ENCODE peak calls at places on chromosomes 1 and 21, in five cellular contexts. H, Y, C, P and A are unnamed samples. For H3K4me1, the result is how much of the 10 kb centered on the place peaks cover.

GRCh38 chr1:180881806-180882509 is 30.7 kb upstream of the KIAA1614 start:
- DNase-seq in H (peak), Y (peak), P (peak), C (peak), A (peak)

GRCh38 chr1:207876129-207876528 is 34.8 kb downstream of the CD34 start:
- DNase-seq in C (peak), P (no peak), Y (no peak), H (no peak), A (no peak)

GRCh38 chr1:43057567-43057966 is 98.9 kb upstream of the SLC2A1 start:
- DNase-seq in H (no peak), C (no peak), Y (no peak), P (no peak), A (no peak)

GRCh38 chr1:88746916-88747315 is 62.8 kb downstream of the PKN2 start:
- DNase-seq in P (no peak), Y (no peak), C (no peak), H (no peak), A (no peak)

GRCh38 chr1:83026745-83027144 is 972.2 kb downstream of the TTLL7 start:
- DNase-seq in Y (peak), C (no peak), H (no peak), P (no peak), A (no peak)

GRCh38 chr21:35395728-35396127 is 346.6 kb upstream of the RUNX1 start:
- DNase-seq in H (no peak), Y (peak), P (no peak), C (no peak), A (no peak)

GRCh38 chr1:222043444-222044292 is 301.8 kb upstream of the DUSP10 start:
- DNase-seq in P (no peak), H (no peak), C (peak), Y (peak), A (peak)

GRCh38 chr1:41689596-41689995 is 205.1 kb upstream of the EDN2 start:
- DNase-seq in C (no peak), Y (no peak), P (no peak), H (no peak), A (no peak)

GRCh38 chr1:109821831-109822745 is 58.4 kb upstream of the EPS8L3 start:
- DNase-seq in C (no peak), H (no peak), P (no peak), Y (peak), A (no peak)

GRCh38 chr1:155007253-155007828 is 4.7 kb downstream of the ZBTB7B start:
- DNase-seq in H (no peak), Y (no peak), C (no peak), P (no peak), A (no peak)

GRCh38 chr1:220565670-220566069 is 37.7 kb downstream of the MARK1 start:
- DNase-seq in Y (no peak), H (no peak), P (no peak), C (no peak), A (no peak)

GRCh38 chr1:22118291-22118992 is 24.5 kb downstream of the WNT4 start:
- DNase-seq in Y (no peak), H (no peak), P (no peak), C (no peak), A (no peak)

GRCh38 chr1:74772945-74773344 is 40.0 kb downstream of the TYW3 start:
- DNase-seq in Y (no peak), P (no peak), H (no peak), C (no peak), A (no peak)

GRCh38 chr21:41634858-41635257 is 126.9 kb upstream of the TMPRSS2 start:
- DNase-seq in P (no peak), Y (peak), C (no peak), H (no peak), A (no peak)

GRCh38 chr1:114319480-114319879 is 165.8 kb upstream of the SYT6 start:
- DNase-seq in P (no peak), C (no peak), H (no peak), Y (peak), A (no peak)

GRCh38 chr21:42002421-42002958 is 7.7 kb downstream of the ZBTB21 start:
- DNase-seq in H (no peak), P (no peak), C (no peak), Y (peak), A (peak)

GRCh38 chr1:226098870-226099832 is 36.6 kb downstream of the H3-3A start:
- DNase-seq in H (no peak), P (peak), Y (no peak), C (no peak), A (no peak)

GRCh38 chr1:167401260-167401873 is 117.0 kb downstream of the CD247 start:
- DNase-seq in H (peak), Y (peak), P (peak), C (peak), A (peak)

GRCh38 chr1:157955860-157956259 is 37.6 kb upstream of the KIRREL1 start:
- DNase-seq in Y (no peak), C (no peak), H (no peak), P (no peak), A (no peak)

GRCh38 chr1:178660484-178660883 is 64.6 kb upstream of the RALGPS2 start:
- DNase-seq in Y (no peak), P (no peak), H (no peak), C (no peak), A (no peak)

GRCh38 chr1:53614231-53615021 is 124.5 kb downstream of the GLIS1 start:
- DNase-seq in Y (no peak), P (no peak), H (no peak), C (no peak), A (no peak)

GRCh38 chr1:166947398-166948043 is 27.8 kb downstream of the ILDR2 start:
- DNase-seq in C (peak), H (no peak), P (no peak), Y (no peak), A (peak)

GRCh38 chr1:183279835-183280234 is 93.8 kb downstream of the LAMC2 start:
- DNase-seq in C (no peak), P (no peak), Y (peak), H (no peak), A (peak)

GRCh38 chr1:183583466-183583865 is 6.8 kb downstream of the NCF2 start:
- DNase-seq in Y (no peak), C (no peak), H (no peak), P (no peak), A (no peak)

GRCh38 chr1:240164742-240165141 is 73.1 kb downstream of the FMN2 start:
- DNase-seq in C (no peak), P (no peak), Y (no peak), H (no peak), A (no peak)

GRCh38 chr1:77218477-77219165 is 609 bp downstream of the PIGK start:
- DNase-seq in C (no peak), Y (peak), P (peak), H (no peak), A (peak)

GRCh38 chr21:38712076-38712475 is 93.7 kb upstream of the ETS2 start:
- DNase-seq in Y (peak), H (peak), P (no peak), C (peak), A (peak)

GRCh38 chr1:182861994-182862393 is 22.8 kb downstream of the DHX9 start:
- DNase-seq in H (no peak), C (no peak), Y (no peak), P (no peak), A (no peak)

GRCh38 chr1:239558992-239559391 is 172.6 kb downstream of the CHRM3 start:
- DNase-seq in Y (peak), C (no peak), H (no peak), P (no peak), A (no peak)

GRCh38 chr1:186155594-186155993 is 219.5 kb downstream of the TPR start:
- DNase-seq in Y (peak), C (peak), P (peak), H (peak), A (peak)

DNA sequence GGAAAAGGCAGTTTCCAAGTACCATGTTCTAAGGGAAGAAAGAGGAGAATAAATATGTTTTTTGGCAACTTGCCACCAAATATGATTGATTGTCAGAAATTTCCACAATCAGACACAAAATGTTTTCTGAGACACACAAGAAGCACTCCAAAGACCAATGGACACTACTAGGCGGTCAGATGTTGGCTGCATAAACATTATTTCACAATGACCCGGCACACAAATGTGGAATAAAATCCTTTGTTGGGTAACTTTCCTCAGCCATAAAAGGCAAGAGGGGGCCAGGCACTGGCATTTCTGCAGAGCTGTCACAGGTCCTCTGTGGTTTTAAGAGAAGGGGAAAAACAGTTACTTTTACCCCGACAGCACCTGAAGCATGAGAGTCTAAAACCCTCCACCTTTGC is 12.9 kb upstream of the CPLANE2 start:
- DNase-seq in P (no peak), H (no peak), C (no peak), Y (peak), A (peak)
- TF ChIP-seq EZH2phosphoT487 in P (no peak), H (no peak), C (no peak), Y (no peak), A (no peak)

GRCh38 chr1:219352961-219353651 is 179.4 kb downstream of the LYPLAL1 start:
- DNase-seq in Y (no peak), H (no peak), P (no peak), C (no peak), A (no peak)

GRCh38 chr1:219347843-219348475 is 174.3 kb downstream of the LYPLAL1 start:
- DNase-seq in C (no peak), H (no peak), Y (no peak), P (no peak), A (no peak)

GRCh38 chr1:219347376-219347775 is 173.7 kb downstream of the LYPLAL1 start:
- DNase-seq in C (no peak), P (no peak), H (no peak), Y (no peak), A (no peak)

GRCh38 chr1:219350172-219350571 is 176.5 kb downstream of the LYPLAL1 start:
- DNase-seq in P (no peak), Y (no peak), C (no peak), H (no peak), A (no peak)

DNA sequence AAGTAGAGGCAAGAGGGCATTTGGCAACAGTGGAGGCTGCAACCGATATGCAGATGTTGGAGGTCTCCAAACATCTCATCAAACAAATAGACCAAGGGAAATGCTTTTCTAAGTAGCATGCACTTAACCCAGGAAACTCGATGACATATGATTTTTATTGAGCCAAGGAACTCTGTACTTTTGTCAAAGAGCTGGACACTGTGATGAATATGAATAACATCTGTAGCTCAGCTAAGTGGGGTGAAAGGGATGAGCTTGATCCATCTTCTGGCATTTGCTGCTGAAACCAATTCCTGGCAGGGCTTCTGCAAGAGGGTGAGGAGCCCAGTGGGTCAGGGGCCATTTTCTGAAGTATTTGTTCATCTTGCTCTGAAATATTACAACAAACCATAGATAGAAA is 176.9 kb downstream of the LYPLAL1 start:
- DNase-seq in C (no peak), Y (no peak), H (no peak), P (no peak), A (no peak)
- H3K4me1 ChIP-seq in C (under half), Y (under half), H (under half), P (under half), A (under half)

DNA sequence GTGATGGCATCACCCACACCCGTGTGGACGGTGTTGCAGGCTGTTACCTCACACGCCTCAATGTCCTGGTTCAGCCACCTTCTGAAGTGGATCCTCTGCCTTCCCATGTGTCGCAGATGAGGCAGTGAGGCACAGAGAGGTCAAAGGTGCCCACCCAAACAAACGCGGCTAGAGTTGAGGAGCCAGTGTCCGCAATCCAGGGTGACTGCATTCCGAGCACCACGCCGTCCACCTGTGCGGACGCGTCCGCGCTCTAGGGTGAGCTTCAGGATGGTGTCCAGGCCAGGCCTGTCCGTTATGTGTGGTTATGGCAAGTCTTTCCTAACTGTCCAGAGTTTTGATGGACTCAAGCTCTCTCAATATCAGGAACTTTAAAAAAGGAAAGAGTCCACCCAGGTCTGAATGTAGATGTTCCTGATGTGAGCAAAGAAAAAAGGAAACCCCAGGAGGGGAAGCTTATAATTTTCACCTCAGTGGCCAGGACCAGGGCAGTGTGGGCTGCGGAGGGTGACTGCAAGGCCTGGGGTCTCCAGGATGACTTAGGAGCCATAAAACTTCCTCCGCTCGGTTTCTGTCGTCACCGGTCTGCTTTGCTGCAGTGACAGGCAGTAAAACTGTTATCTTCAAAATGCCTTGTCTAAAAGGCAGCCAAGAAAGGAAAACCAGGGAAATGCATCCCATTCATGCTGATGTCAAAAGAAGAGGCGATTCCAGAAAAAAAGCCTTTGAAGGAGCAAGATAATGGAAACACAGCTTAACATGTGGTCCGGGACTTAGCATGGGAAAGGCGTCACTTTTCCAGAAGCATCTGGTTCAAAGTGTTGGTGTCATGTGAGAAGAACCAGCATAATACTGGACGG is 41.8 kb downstream of the COL6A1 start:
- DNase-seq in P (no peak), H (no peak), Y (no peak), C (no peak), A (peak)
- TF ChIP-seq CTCF in P (no peak), H (no peak), Y (no peak), C (no peak), A (no peak)

GRCh38 chr1:10912441-10912840 is 100.0 kb upstream of the TARDBP start:
- DNase-seq in H (no peak), Y (no peak), C (no peak), P (no peak), A (no peak)
- TF ChIP-seq EZH2phosphoT487 in H (no peak), Y (no peak), C (no peak), P (no peak), A (no peak)

GRCh38 chr1:230100932-230101331 is 33.9 kb downstream of the GALNT2 start:
- DNase-seq in C (no peak), H (no peak), P (no peak), Y (no peak), A (no peak)

GRCh38 chr1:230102046-230102445 is 35.0 kb downstream of the GALNT2 start:
- DNase-seq in Y (no peak), P (no peak), C (no peak), H (no peak), A (no peak)

GRCh38 chr1:230102472-230102871 is 35.4 kb downstream of the GALNT2 start:
- DNase-seq in Y (no peak), C (no peak), H (no peak), P (no peak), A (no peak)

GRCh38 chr1:230103341-230104173 is 36.5 kb downstream of the GALNT2 start:
- DNase-seq in C (no peak), P (peak), Y (peak), H (no peak), A (no peak)

GRCh38 chr1:230101556-230101955 is 34.5 kb downstream of the GALNT2 start:
- DNase-seq in Y (no peak), H (no peak), P (no peak), C (no peak), A (no peak)
- H3K4me1 ChIP-seq in Y (half or more), H (under half), P (under half), C (under half), A (under half)

GRCh38 chr1:203593723-203594122 is 32.9 kb upstream of the ATP2B4 start:
- DNase-seq in C (no peak), H (peak), P (peak), Y (peak), A (peak)
- TF ChIP-seq CTCF in C (peak), H (peak), P (peak), Y (peak), A (no peak)

DNA sequence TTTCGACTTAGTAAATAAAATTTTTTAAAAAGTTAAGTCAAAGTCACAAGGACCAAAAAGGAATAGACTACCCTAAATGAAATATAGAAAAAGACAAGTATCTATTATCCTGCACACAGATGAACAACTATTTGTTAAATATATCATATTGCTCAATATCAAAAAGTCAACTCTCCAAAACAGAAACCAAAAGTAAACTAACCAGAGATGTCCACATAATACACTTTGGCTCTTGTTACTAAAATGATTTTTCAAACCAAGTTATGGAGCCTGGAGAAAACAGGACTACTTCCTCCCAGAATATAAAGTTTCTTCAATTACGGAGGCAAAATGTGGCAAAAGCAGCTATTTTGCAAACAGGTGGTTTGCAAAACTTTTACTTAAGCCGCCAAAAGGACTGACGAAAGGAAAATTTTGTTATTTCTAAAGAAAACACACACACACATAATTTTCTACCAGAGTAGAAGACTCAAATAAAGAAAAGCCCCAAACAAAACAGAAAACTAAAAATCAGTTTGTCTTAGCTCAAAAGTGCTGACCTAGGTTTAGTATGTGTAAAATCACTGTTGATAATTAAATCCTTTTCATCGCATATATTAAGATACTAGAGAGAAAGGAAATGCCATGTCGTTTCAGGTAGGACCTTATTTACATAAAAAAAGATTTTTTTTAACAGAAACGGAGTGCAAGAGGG is 1.1 kb downstream of the DPYD start:
- DNase-seq in C (no peak), P (peak), Y (peak), H (no peak), A (no peak)
- TF ChIP-seq EZH2phosphoT487 in C (no peak), P (no peak), Y (no peak), H (no peak), A (no peak)

GRCh38 chr1:15212216-15212988 is 34.6 kb upstream of the FHAD1 start:
- DNase-seq in Y (no peak), C (peak), P (no peak), H (no peak), A (no peak)
- H3K4me1 ChIP-seq in Y (under half), C (under half), P (under half), H (under half), A (under half)

DNA sequence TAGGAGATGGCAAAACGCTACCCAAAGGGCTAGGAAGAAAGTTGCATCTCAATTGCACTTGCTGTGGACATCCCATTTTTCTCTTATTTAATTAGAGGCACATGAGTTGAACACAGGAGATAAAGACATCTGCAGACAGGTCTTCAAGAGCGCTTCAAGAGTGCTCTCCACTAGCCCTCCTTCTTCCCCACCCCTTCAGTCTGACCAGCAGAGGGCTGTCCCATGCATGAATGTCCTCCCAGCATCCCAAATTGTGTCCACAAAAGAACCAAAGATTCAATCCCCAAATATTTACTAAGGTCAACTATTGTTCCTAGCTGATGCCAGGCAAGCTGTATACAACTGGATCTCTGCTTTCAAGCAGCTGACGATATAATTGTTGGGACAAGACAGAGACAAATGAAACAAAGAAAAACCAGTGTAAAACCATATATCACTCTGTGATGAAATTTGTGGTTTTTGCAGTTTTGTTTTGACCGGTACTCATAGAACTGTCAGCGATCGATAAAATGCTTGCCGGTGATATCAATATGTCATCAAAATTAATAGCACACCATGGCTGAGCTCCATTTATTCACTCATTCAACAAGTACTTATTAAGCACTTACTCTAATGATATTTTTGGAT is 174.2 kb downstream of the TNR start:
- DNase-seq in C (no peak), P (no peak), Y (no peak), H (no peak), A (no peak)
- TF ChIP-seq CTCF in C (peak), P (no peak), Y (no peak), H (no peak), A (no peak)

GRCh38 chr1:20486457-20487235 is 636 bp upstream of the CAMK2N1 start:
- DNase-seq in H (no peak), Y (peak), P (no peak), C (peak), A (peak)
- TF ChIP-seq EZH2phosphoT487 in H (no peak), Y (no peak), P (no peak), C (peak), A (no peak)